ENCODE peak calls at places on chromosomes 16 and 17, in six cellular contexts. One of them, this sample, is unnamed.

GRCh38 chr17:38870259-38871165 is 654 bp downstream of the LASP1 start:
- DNase-seq in pancreas: peak; percentile 80
- DNase-seq in CD8-positive, alpha-beta T cell: peak; percentile 69
- DNase-seq in cardiac muscle cell: peak; percentile 67
- DNase-seq in uterus: peak; percentile 79
- DNase-seq in stomach: peak; percentile 75
- DNase-seq in this sample: peak; percentile 67

GRCh38 chr17:43591750-43592562 is 45.8 kb upstream of the ETV4 start:
- DNase-seq in pancreas: no peak
- DNase-seq in CD8-positive, alpha-beta T cell: no peak
- DNase-seq in cardiac muscle cell: peak; percentile 90
- DNase-seq in uterus: peak; percentile 88
- DNase-seq in stomach: peak; percentile 31
- DNase-seq in this sample: peak; percentile 45

GRCh38 chr16:24013733-24014645 is 178.2 kb downstream of the PRKCB start:
- DNase-seq in pancreas: no peak
- DNase-seq in CD8-positive, alpha-beta T cell: peak; percentile 62
- DNase-seq in cardiac muscle cell: no peak
- DNase-seq in uterus: no peak
- DNase-seq in stomach: peak; percentile 31
- DNase-seq in this sample: no peak

GRCh38 chr16:30394603-30395154 is 541 bp upstream of the ZNF48 start:
- DNase-seq in pancreas: no peak
- DNase-seq in CD8-positive, alpha-beta T cell: no peak
- DNase-seq in cardiac muscle cell: peak; percentile 64
- DNase-seq in uterus: no peak
- DNase-seq in stomach: no peak
- DNase-seq in this sample: no peak

GRCh38 chr16:83717308-83717707 is 90.5 kb upstream of the HSBP1 start:
- DNase-seq in pancreas: no peak
- DNase-seq in CD8-positive, alpha-beta T cell: no peak
- DNase-seq in cardiac muscle cell: no peak
- DNase-seq in uterus: no peak
- DNase-seq in stomach: no peak
- DNase-seq in this sample: no peak

GRCh38 chr17:29577009-29577777 is 8.7 kb downstream of the TP53I13 start:
- DNase-seq in pancreas: no peak
- DNase-seq in CD8-positive, alpha-beta T cell: no peak
- DNase-seq in cardiac muscle cell: no peak
- DNase-seq in uterus: no peak
- DNase-seq in stomach: no peak
- DNase-seq in this sample: no peak

GRCh38 chr17:77606146-77606864 is 352.2 kb upstream of the TNRC6C start:
- DNase-seq in pancreas: no peak
- DNase-seq in CD8-positive, alpha-beta T cell: no peak
- DNase-seq in cardiac muscle cell: no peak
- DNase-seq in uterus: no peak
- DNase-seq in stomach: no peak
- DNase-seq in this sample: no peak

GRCh38 chr16:87550510-87550961 is 51.8 kb upstream of the JPH3 start:
- DNase-seq in pancreas: peak; percentile 57
- DNase-seq in CD8-positive, alpha-beta T cell: peak; percentile 68
- DNase-seq in cardiac muscle cell: no peak
- DNase-seq in uterus: peak; percentile 40
- DNase-seq in stomach: peak; percentile 63
- DNase-seq in this sample: no peak

GRCh38 chr17:76537578-76538280 is at the start of gene CYGB:
- DNase-seq in pancreas: no peak
- DNase-seq in CD8-positive, alpha-beta T cell: peak; percentile 34
- DNase-seq in cardiac muscle cell: peak; percentile 77
- DNase-seq in uterus: peak; percentile 53
- DNase-seq in stomach: no peak
- DNase-seq in this sample: no peak

GRCh38 chr16:1689853-1690252 is 11.8 kb downstream of the JPT2 start:
- DNase-seq in pancreas: no peak
- DNase-seq in CD8-positive, alpha-beta T cell: no peak
- DNase-seq in cardiac muscle cell: no peak
- DNase-seq in uterus: no peak
- DNase-seq in stomach: no peak
- DNase-seq in this sample: no peak

GRCh38 chr17:80260791-80261158 is at the start of gene RNF213:
- DNase-seq in pancreas: peak; percentile 72
- DNase-seq in CD8-positive, alpha-beta T cell: peak; percentile 58
- DNase-seq in cardiac muscle cell: peak; percentile 37
- DNase-seq in uterus: peak; percentile 56
- DNase-seq in stomach: peak; percentile 68
- DNase-seq in this sample: no peak

GRCh38 chr17:79026345-79027273 is 2.6 kb downstream of the C1QTNF1 start:
- DNase-seq in pancreas: no peak
- DNase-seq in CD8-positive, alpha-beta T cell: no peak
- DNase-seq in cardiac muscle cell: peak; percentile 85
- DNase-seq in uterus: peak; percentile 19
- DNase-seq in stomach: peak; percentile 24
- DNase-seq in this sample: peak; percentile 34

GRCh38 chr17:71828182-71828596 is 292.6 kb upstream of the SOX9 start:
- DNase-seq in pancreas: no peak
- DNase-seq in CD8-positive, alpha-beta T cell: no peak
- DNase-seq in cardiac muscle cell: peak; percentile 17
- DNase-seq in uterus: no peak
- DNase-seq in stomach: no peak
- DNase-seq in this sample: no peak

GRCh38 chr16:67927131-67927941 is 4.3 kb downstream of the CTRL start:
- DNase-seq in pancreas: peak; percentile 68
- DNase-seq in CD8-positive, alpha-beta T cell: no peak
- DNase-seq in cardiac muscle cell: no peak
- DNase-seq in uterus: no peak
- DNase-seq in stomach: no peak
- DNase-seq in this sample: peak; percentile 16

DNA sequence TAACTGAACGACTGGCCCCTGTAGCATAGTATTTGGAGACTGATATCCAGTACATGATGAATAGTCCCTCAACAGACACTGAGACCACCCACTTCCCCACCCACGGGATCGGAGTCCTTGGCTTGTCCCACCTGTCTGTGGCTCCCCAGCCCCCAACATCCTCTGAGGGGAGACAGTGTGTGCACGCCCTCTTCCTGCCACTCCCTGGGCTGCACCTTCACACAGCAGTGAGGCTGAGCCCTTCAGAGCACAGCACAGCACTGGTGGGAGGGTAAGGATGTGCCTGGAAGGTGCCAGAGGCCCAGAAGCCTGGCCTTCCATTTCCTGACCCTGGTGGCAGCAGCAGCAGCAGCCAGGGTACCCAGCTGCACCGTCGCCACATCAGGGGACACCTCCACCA is 11.0 kb downstream of the DNASE1 start:
- DNase-seq in pancreas: peak; percentile 9
- DNase-seq in CD8-positive, alpha-beta T cell: peak; percentile 48
- DNase-seq in cardiac muscle cell: no peak
- DNase-seq in uterus: no peak
- DNase-seq in stomach: no peak
- DNase-seq in this sample: no peak
- H3K36me3 ChIP-seq in pancreas: peaks cover 14% of the 10 kb centered on the region
- H3K36me3 ChIP-seq in CD8-positive, alpha-beta T cell: peaks cover 22% of the 10 kb centered on the region
- H3K36me3 ChIP-seq in cardiac muscle cell: peaks cover 30% of the 10 kb centered on the region
- H3K36me3 ChIP-seq in uterus: no peaks in the 10 kb centered on the region
- H3K36me3 ChIP-seq in stomach: peaks cover 83% of the 10 kb centered on the region
- H3K36me3 ChIP-seq in this sample: peaks cover 74% of the 10 kb centered on the region

DNA sequence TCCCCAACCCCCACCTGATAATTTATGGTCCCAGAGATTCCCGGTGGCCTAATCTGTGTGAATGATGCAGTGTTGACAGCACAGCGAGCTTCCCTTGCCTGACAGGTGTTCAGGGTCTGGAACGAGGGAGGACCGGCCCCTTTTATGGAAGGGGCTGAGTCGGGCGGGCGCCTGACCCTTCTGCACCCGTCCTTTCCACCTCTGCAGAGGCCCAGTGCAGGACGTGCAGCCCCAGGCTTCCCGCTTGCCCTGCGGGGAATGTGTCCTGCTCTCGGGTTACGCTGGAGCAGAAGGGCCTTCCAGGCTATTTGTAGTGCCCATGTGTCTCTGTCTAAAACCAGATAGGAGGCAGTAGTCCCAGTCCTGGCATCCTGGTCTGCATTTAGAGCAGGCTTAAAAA is 16.2 kb downstream of the SMTNL2 start:
- DNase-seq in pancreas: no peak
- DNase-seq in CD8-positive, alpha-beta T cell: no peak
- DNase-seq in cardiac muscle cell: no peak
- DNase-seq in uterus: no peak
- DNase-seq in stomach: no peak
- DNase-seq in this sample: peak; percentile 98
- H3K27ac ChIP-seq in pancreas: no peak overlapping the region
- H3K27ac ChIP-seq in CD8-positive, alpha-beta T cell: no peak overlapping the region
- H3K27ac ChIP-seq in cardiac muscle cell: peak overlapping the region; percentile 89
- H3K27ac ChIP-seq in uterus: peak overlapping the region; percentile 66
- H3K27ac ChIP-seq in stomach: peak overlapping the region; percentile 54
- H3K27ac ChIP-seq in this sample: peak overlapping the region; percentile 90

GRCh38 chr16:27642753-27643152 is 92.8 kb downstream of the KATNIP start:
- DNase-seq in pancreas: no peak
- DNase-seq in CD8-positive, alpha-beta T cell: no peak
- DNase-seq in cardiac muscle cell: peak; percentile 39
- DNase-seq in uterus: no peak
- DNase-seq in stomach: no peak
- DNase-seq in this sample: no peak
- TF ChIP-seq CTCF in pancreas: no peak
- TF ChIP-seq CTCF in CD8-positive, alpha-beta T cell: no peak
- TF ChIP-seq CTCF in cardiac muscle cell: peak; percentile 20
- TF ChIP-seq CTCF in uterus: no peak
- TF ChIP-seq CTCF in stomach: no peak
- TF ChIP-seq CTCF in this sample: no peak

DNA sequence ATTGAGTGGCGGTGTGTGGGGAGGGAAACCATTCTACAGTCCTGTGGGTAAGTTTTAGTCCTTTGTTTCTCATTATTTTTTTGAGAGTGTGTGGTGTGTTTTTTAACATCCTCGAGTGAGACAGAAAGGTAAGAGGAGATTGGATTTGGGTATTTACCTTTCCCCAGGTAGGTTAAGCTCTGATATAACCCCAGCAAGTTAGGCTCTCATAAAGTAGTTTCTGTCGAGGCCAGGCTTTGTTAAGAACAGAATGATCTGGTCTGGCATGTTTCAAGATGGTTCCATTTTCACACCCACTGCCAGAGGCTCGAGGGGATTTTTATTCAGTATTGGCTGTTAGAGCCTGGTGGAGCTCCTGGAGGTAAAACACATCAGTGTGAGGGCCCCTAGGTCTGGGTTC is 62.9 kb downstream of the BCAS3 start:
- DNase-seq in pancreas: no peak
- DNase-seq in CD8-positive, alpha-beta T cell: no peak
- DNase-seq in cardiac muscle cell: no peak
- DNase-seq in uterus: no peak
- DNase-seq in stomach: no peak
- DNase-seq in this sample: no peak
- H3K36me3 ChIP-seq in pancreas: no peaks in the 10 kb centered on the region
- H3K36me3 ChIP-seq in CD8-positive, alpha-beta T cell: no peaks in the 10 kb centered on the region
- H3K36me3 ChIP-seq in cardiac muscle cell: no peaks in the 10 kb centered on the region
- H3K36me3 ChIP-seq in uterus: no peaks in the 10 kb centered on the region
- H3K36me3 ChIP-seq in stomach: no peaks in the 10 kb centered on the region
- H3K36me3 ChIP-seq in this sample: no peaks in the 10 kb centered on the region

DNA sequence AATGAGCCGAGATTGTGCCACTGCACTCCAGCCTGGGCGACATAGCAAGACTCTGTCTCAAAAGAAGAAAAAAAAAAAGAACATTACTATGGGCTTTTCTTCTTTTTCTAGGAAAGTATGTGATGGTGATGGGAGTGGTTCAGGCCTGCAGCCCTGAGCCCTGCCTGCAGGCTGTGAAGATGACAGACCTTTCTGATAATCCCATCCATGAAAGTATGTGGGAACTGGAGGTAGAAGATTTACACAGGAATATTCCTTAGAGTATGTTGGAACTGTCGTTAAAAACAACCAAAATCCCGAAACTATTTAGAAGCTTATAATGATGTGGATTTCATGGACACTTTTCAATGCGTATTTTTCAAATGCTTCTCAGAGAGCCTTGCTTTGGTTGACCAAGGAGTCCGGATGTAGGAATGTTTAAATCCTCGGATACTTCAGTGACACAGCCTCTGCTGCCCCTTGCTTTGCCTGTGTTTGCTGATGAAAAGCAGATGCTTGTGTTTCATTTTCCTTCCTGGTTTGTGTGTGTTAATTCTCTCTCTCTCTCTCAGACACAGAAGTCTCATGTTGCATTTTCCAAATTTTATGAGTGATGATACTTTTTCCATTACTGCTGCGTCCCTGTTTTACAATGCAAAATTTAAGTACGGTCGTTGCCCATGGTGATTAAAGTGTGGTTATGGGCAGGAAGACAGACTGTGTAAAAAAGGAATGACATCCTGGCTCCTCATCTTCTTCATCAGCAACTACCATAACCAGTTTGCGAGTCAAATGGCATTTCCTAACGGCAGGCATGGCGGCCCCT is 5.5 kb downstream of the RMI2 start:
- DNase-seq in pancreas: no peak
- DNase-seq in CD8-positive, alpha-beta T cell: no peak
- DNase-seq in cardiac muscle cell: peak; percentile 74
- DNase-seq in uterus: no peak
- DNase-seq in stomach: no peak
- DNase-seq in this sample: no peak
- H3K27ac ChIP-seq in pancreas: no peak overlapping the region
- H3K27ac ChIP-seq in CD8-positive, alpha-beta T cell: no peak overlapping the region
- H3K27ac ChIP-seq in cardiac muscle cell: no peak overlapping the region
- H3K27ac ChIP-seq in uterus: peak overlapping the region; percentile 75
- H3K27ac ChIP-seq in stomach: peak overlapping the region; percentile 62
- H3K27ac ChIP-seq in this sample: no peak overlapping the region

GRCh38 chr16:85384831-85385462 is 228.2 kb upstream of the GSE1 start:
- DNase-seq in pancreas: peak; percentile 27
- DNase-seq in CD8-positive, alpha-beta T cell: no peak
- DNase-seq in cardiac muscle cell: no peak
- DNase-seq in uterus: no peak
- DNase-seq in stomach: peak; percentile 55
- DNase-seq in this sample: no peak
- TF ChIP-seq CTCF in pancreas: no peak
- TF ChIP-seq CTCF in CD8-positive, alpha-beta T cell: no peak
- TF ChIP-seq CTCF in cardiac muscle cell: no peak
- TF ChIP-seq CTCF in uterus: no peak
- TF ChIP-seq CTCF in stomach: no peak
- TF ChIP-seq CTCF in this sample: no peak

This sample was measured in gastrocnemius medialis.